ENCODE peak calls at places on chromosomes 7 and 10, in seven cellular contexts. One of them, this sample, is unnamed.

GRCh38 chr7:31518766-31519165 is 4.9 kb downstream of the ITPRID1 start:
- DNase-seq in stimulated activated CD8-positive, alpha-beta memory T cell treated with anti-CD3 and anti-CD28 coated beads, Interleukin-15, amount 100 ng/mL, for 24 hours: no peak
- DNase-seq in hepatocyte: no peak
- DNase-seq in sciatic nerve: no peak
- DNase-seq in cardiac fibroblast: no peak
- DNase-seq in GM13977: no peak
- DNase-seq in iPS-NIHi11: no peak
- DNase-seq in this sample: no peak

GRCh38 chr10:91768123-91768522 is 30.1 kb upstream of the TNKS2 start:
- DNase-seq in GM13977: no peak
- DNase-seq in cardiac fibroblast: peak
- DNase-seq in hepatocyte: no peak
- DNase-seq in stimulated activated CD8-positive, alpha-beta memory T cell treated with anti-CD3 and anti-CD28 coated beads, Interleukin-15, amount 100 ng/mL, for 24 hours: no peak
- DNase-seq in iPS-NIHi11: no peak
- DNase-seq in sciatic nerve: no peak
- DNase-seq in this sample: no peak

GRCh38 chr7:5679741-5680473 is 101.6 kb downstream of the RNF216 start:
- DNase-seq in sciatic nerve: no peak
- DNase-seq in stimulated activated CD8-positive, alpha-beta memory T cell treated with anti-CD3 and anti-CD28 coated beads, Interleukin-15, amount 100 ng/mL, for 24 hours: no peak
- DNase-seq in iPS-NIHi11: no peak
- DNase-seq in hepatocyte: no peak
- DNase-seq in cardiac fibroblast: peak
- DNase-seq in GM13977: peak
- DNase-seq in this sample: peak

GRCh38 chr7:40808409-40808942 is 673.7 kb downstream of the SUGCT start:
- DNase-seq in GM13977: no peak
- DNase-seq in stimulated activated CD8-positive, alpha-beta memory T cell treated with anti-CD3 and anti-CD28 coated beads, Interleukin-15, amount 100 ng/mL, for 24 hours: no peak
- DNase-seq in sciatic nerve: no peak
- DNase-seq in hepatocyte: no peak
- DNase-seq in iPS-NIHi11: no peak
- DNase-seq in cardiac fibroblast: peak
- DNase-seq in this sample: no peak

GRCh38 chr10:115963848-115964247 is 309.2 kb downstream of the GFRA1 start:
- DNase-seq in sciatic nerve: no peak
- DNase-seq in iPS-NIHi11: no peak
- DNase-seq in GM13977: no peak
- DNase-seq in cardiac fibroblast: peak
- DNase-seq in stimulated activated CD8-positive, alpha-beta memory T cell treated with anti-CD3 and anti-CD28 coated beads, Interleukin-15, amount 100 ng/mL, for 24 hours: no peak
- DNase-seq in hepatocyte: no peak
- DNase-seq in this sample: no peak

GRCh38 chr7:98319176-98319575 is 37.7 kb downstream of the BRI3 start:
- DNase-seq in stimulated activated CD8-positive, alpha-beta memory T cell treated with anti-CD3 and anti-CD28 coated beads, Interleukin-15, amount 100 ng/mL, for 24 hours: no peak
- DNase-seq in cardiac fibroblast: no peak
- DNase-seq in sciatic nerve: no peak
- DNase-seq in hepatocyte: no peak
- DNase-seq in GM13977: no peak
- DNase-seq in iPS-NIHi11: no peak
- DNase-seq in this sample: no peak

GRCh38 chr10:83182076-83182475 is 957.2 kb upstream of the GHITM start:
- DNase-seq in iPS-NIHi11: no peak
- DNase-seq in sciatic nerve: no peak
- DNase-seq in hepatocyte: no peak
- DNase-seq in stimulated activated CD8-positive, alpha-beta memory T cell treated with anti-CD3 and anti-CD28 coated beads, Interleukin-15, amount 100 ng/mL, for 24 hours: no peak
- DNase-seq in GM13977: no peak
- DNase-seq in cardiac fibroblast: no peak
- DNase-seq in this sample: no peak

GRCh38 chr7:10083766-10084165 is 889.9 kb upstream of the PHF14 start:
- DNase-seq in sciatic nerve: no peak
- DNase-seq in hepatocyte: no peak
- DNase-seq in cardiac fibroblast: no peak
- DNase-seq in stimulated activated CD8-positive, alpha-beta memory T cell treated with anti-CD3 and anti-CD28 coated beads, Interleukin-15, amount 100 ng/mL, for 24 hours: no peak
- DNase-seq in GM13977: no peak
- DNase-seq in iPS-NIHi11: no peak
- DNase-seq in this sample: no peak

GRCh38 chr7:21939136-21939857 is 6.4 kb downstream of the CDCA7L start:
- DNase-seq in GM13977: peak
- DNase-seq in hepatocyte: no peak
- DNase-seq in cardiac fibroblast: peak
- DNase-seq in iPS-NIHi11: no peak
- DNase-seq in stimulated activated CD8-positive, alpha-beta memory T cell treated with anti-CD3 and anti-CD28 coated beads, Interleukin-15, amount 100 ng/mL, for 24 hours: no peak
- DNase-seq in sciatic nerve: no peak
- DNase-seq in this sample: no peak

GRCh38 chr10:31207636-31208035 is 111.4 kb upstream of the ZEB1 start:
- DNase-seq in hepatocyte: no peak
- DNase-seq in iPS-NIHi11: no peak
- DNase-seq in cardiac fibroblast: peak
- DNase-seq in GM13977: no peak
- DNase-seq in stimulated activated CD8-positive, alpha-beta memory T cell treated with anti-CD3 and anti-CD28 coated beads, Interleukin-15, amount 100 ng/mL, for 24 hours: no peak
- DNase-seq in sciatic nerve: no peak
- DNase-seq in this sample: no peak

GRCh38 chr7:131012477-131013031 is 278.5 kb upstream of the KLF14 start:
- DNase-seq in hepatocyte: no peak
- DNase-seq in stimulated activated CD8-positive, alpha-beta memory T cell treated with anti-CD3 and anti-CD28 coated beads, Interleukin-15, amount 100 ng/mL, for 24 hours: no peak
- DNase-seq in sciatic nerve: no peak
- DNase-seq in cardiac fibroblast: no peak
- DNase-seq in GM13977: no peak
- DNase-seq in iPS-NIHi11: no peak
- DNase-seq in this sample: no peak

GRCh38 chr7:46544396-46545008 is 623.4 kb upstream of the IGFBP3 start:
- DNase-seq in sciatic nerve: no peak
- DNase-seq in stimulated activated CD8-positive, alpha-beta memory T cell treated with anti-CD3 and anti-CD28 coated beads, Interleukin-15, amount 100 ng/mL, for 24 hours: no peak
- DNase-seq in cardiac fibroblast: peak
- DNase-seq in GM13977: no peak
- DNase-seq in iPS-NIHi11: no peak
- DNase-seq in hepatocyte: no peak
- DNase-seq in this sample: no peak

GRCh38 chr7:39754326-39755120 is 131.2 kb downstream of the RALA start:
- DNase-seq in cardiac fibroblast: peak
- DNase-seq in stimulated activated CD8-positive, alpha-beta memory T cell treated with anti-CD3 and anti-CD28 coated beads, Interleukin-15, amount 100 ng/mL, for 24 hours: no peak
- DNase-seq in hepatocyte: peak
- DNase-seq in GM13977: no peak
- DNase-seq in sciatic nerve: no peak
- DNase-seq in iPS-NIHi11: no peak
- DNase-seq in this sample: no peak

GRCh38 chr7:521221-522070 is 1.8 kb upstream of the PDGFA start:
- DNase-seq in GM13977: peak
- DNase-seq in stimulated activated CD8-positive, alpha-beta memory T cell treated with anti-CD3 and anti-CD28 coated beads, Interleukin-15, amount 100 ng/mL, for 24 hours: no peak
- DNase-seq in hepatocyte: peak
- DNase-seq in cardiac fibroblast: peak
- DNase-seq in sciatic nerve: no peak
- DNase-seq in iPS-NIHi11: no peak
- DNase-seq in this sample: no peak

GRCh38 chr7:30168800-30169584 is 34.2 kb downstream of the MTURN start:
- DNase-seq in cardiac fibroblast: peak
- DNase-seq in stimulated activated CD8-positive, alpha-beta memory T cell treated with anti-CD3 and anti-CD28 coated beads, Interleukin-15, amount 100 ng/mL, for 24 hours: no peak
- DNase-seq in hepatocyte: peak
- DNase-seq in sciatic nerve: no peak
- DNase-seq in GM13977: no peak
- DNase-seq in iPS-NIHi11: peak
- DNase-seq in this sample: no peak

GRCh38 chr10:132375116-132375794 is 21.7 kb upstream of the PWWP2B start:
- DNase-seq in cardiac fibroblast: no peak
- DNase-seq in hepatocyte: no peak
- DNase-seq in GM13977: no peak
- DNase-seq in stimulated activated CD8-positive, alpha-beta memory T cell treated with anti-CD3 and anti-CD28 coated beads, Interleukin-15, amount 100 ng/mL, for 24 hours: no peak
- DNase-seq in iPS-NIHi11: peak
- DNase-seq in sciatic nerve: peak
- DNase-seq in this sample: peak

GRCh38 chr7:116647861-116648260 is 24.1 kb upstream of the MET start:
- DNase-seq in GM13977: no peak
- DNase-seq in sciatic nerve: no peak
- DNase-seq in iPS-NIHi11: no peak
- DNase-seq in cardiac fibroblast: no peak
- DNase-seq in hepatocyte: no peak
- DNase-seq in stimulated activated CD8-positive, alpha-beta memory T cell treated with anti-CD3 and anti-CD28 coated beads, Interleukin-15, amount 100 ng/mL, for 24 hours: no peak
- DNase-seq in this sample: no peak

GRCh38 chr7:94276046-94276445 is 118.6 kb upstream of the COL1A2 start:
- DNase-seq in sciatic nerve: no peak
- DNase-seq in cardiac fibroblast: no peak
- DNase-seq in hepatocyte: no peak
- DNase-seq in iPS-NIHi11: no peak
- DNase-seq in stimulated activated CD8-positive, alpha-beta memory T cell treated with anti-CD3 and anti-CD28 coated beads, Interleukin-15, amount 100 ng/mL, for 24 hours: no peak
- DNase-seq in GM13977: no peak
- DNase-seq in this sample: no peak

GRCh38 chr7:110502893-110503465 is 587.9 kb upstream of the LRRN3 start:
- DNase-seq in hepatocyte: no peak
- DNase-seq in sciatic nerve: no peak
- DNase-seq in cardiac fibroblast: peak
- DNase-seq in stimulated activated CD8-positive, alpha-beta memory T cell treated with anti-CD3 and anti-CD28 coated beads, Interleukin-15, amount 100 ng/mL, for 24 hours: no peak
- DNase-seq in iPS-NIHi11: no peak
- DNase-seq in GM13977: no peak
- DNase-seq in this sample: no peak

GRCh38 chr7:134660961-134661376 is 14.3 kb downstream of the BPGM start:
- DNase-seq in hepatocyte: no peak
- DNase-seq in iPS-NIHi11: no peak
- DNase-seq in cardiac fibroblast: peak
- DNase-seq in GM13977: no peak
- DNase-seq in sciatic nerve: no peak
- DNase-seq in stimulated activated CD8-positive, alpha-beta memory T cell treated with anti-CD3 and anti-CD28 coated beads, Interleukin-15, amount 100 ng/mL, for 24 hours: no peak
- DNase-seq in this sample: no peak

GRCh38 chr7:21572331-21572730 is 29.5 kb downstream of the DNAH11 start:
- DNase-seq in hepatocyte: no peak
- DNase-seq in stimulated activated CD8-positive, alpha-beta memory T cell treated with anti-CD3 and anti-CD28 coated beads, Interleukin-15, amount 100 ng/mL, for 24 hours: no peak
- DNase-seq in cardiac fibroblast: no peak
- DNase-seq in sciatic nerve: no peak
- DNase-seq in GM13977: no peak
- DNase-seq in iPS-NIHi11: no peak
- DNase-seq in this sample: no peak

GRCh38 chr10:22222236-22223190 is 4.7 kb upstream of the EBLN1 start:
- DNase-seq in cardiac fibroblast: no peak
- DNase-seq in iPS-NIHi11: no peak
- DNase-seq in GM13977: peak
- DNase-seq in stimulated activated CD8-positive, alpha-beta memory T cell treated with anti-CD3 and anti-CD28 coated beads, Interleukin-15, amount 100 ng/mL, for 24 hours: no peak
- DNase-seq in hepatocyte: no peak
- DNase-seq in sciatic nerve: no peak
- DNase-seq in this sample: no peak

GRCh38 chr7:105210721-105211205 is 178.0 kb downstream of the SRPK2 start:
- DNase-seq in cardiac fibroblast: no peak
- DNase-seq in sciatic nerve: no peak
- DNase-seq in hepatocyte: no peak
- DNase-seq in stimulated activated CD8-positive, alpha-beta memory T cell treated with anti-CD3 and anti-CD28 coated beads, Interleukin-15, amount 100 ng/mL, for 24 hours: no peak
- DNase-seq in iPS-NIHi11: peak
- DNase-seq in GM13977: peak
- DNase-seq in this sample: no peak

GRCh38 chr7:1276626-1277175 is 44.0 kb downstream of the UNCX start:
- DNase-seq in stimulated activated CD8-positive, alpha-beta memory T cell treated with anti-CD3 and anti-CD28 coated beads, Interleukin-15, amount 100 ng/mL, for 24 hours: no peak
- DNase-seq in iPS-NIHi11: no peak
- DNase-seq in sciatic nerve: no peak
- DNase-seq in cardiac fibroblast: no peak
- DNase-seq in hepatocyte: no peak
- DNase-seq in GM13977: no peak
- DNase-seq in this sample: no peak

GRCh38 chr7:99019523-99020412 is 124.1 kb downstream of the SMURF1 start:
- DNase-seq in stimulated activated CD8-positive, alpha-beta memory T cell treated with anti-CD3 and anti-CD28 coated beads, Interleukin-15, amount 100 ng/mL, for 24 hours: no peak
- DNase-seq in iPS-NIHi11: no peak
- DNase-seq in cardiac fibroblast: no peak
- DNase-seq in GM13977: no peak
- DNase-seq in sciatic nerve: no peak
- DNase-seq in hepatocyte: no peak
- DNase-seq in this sample: no peak

GRCh38 chr10:103599211-103599610 is 105.7 kb downstream of the NEURL1 start:
- DNase-seq in iPS-NIHi11: no peak
- DNase-seq in hepatocyte: no peak
- DNase-seq in sciatic nerve: no peak
- DNase-seq in stimulated activated CD8-positive, alpha-beta memory T cell treated with anti-CD3 and anti-CD28 coated beads, Interleukin-15, amount 100 ng/mL, for 24 hours: no peak
- DNase-seq in GM13977: no peak
- DNase-seq in cardiac fibroblast: no peak
- DNase-seq in this sample: peak

GRCh38 chr7:155662343-155663043 is 18.0 kb downstream of the RBM33 start:
- DNase-seq in iPS-NIHi11: no peak
- DNase-seq in sciatic nerve: no peak
- DNase-seq in cardiac fibroblast: no peak
- DNase-seq in GM13977: no peak
- DNase-seq in stimulated activated CD8-positive, alpha-beta memory T cell treated with anti-CD3 and anti-CD28 coated beads, Interleukin-15, amount 100 ng/mL, for 24 hours: no peak
- DNase-seq in hepatocyte: no peak
- DNase-seq in this sample: no peak